ENCODE peak calls at places on chromosomes 13 and 19, in four cellular contexts. X, F, H and C are unnamed samples.

GRCh38 chr19:13953021-13953531 is 767 bp downstream of the DCAF15 start:
- DNase-seq in X (no peak), F (peak; percentile 29), H (no peak), C (no peak)

GRCh38 chr19:4913996-4914735 is 4.9 kb downstream of the UHRF1 start:
- DNase-seq in X (no peak), F (no peak), H (no peak), C (no peak)

GRCh38 chr19:27776020-27776419 is 1436.9 kb downstream of the UQCRFS1 start:
- DNase-seq in X (no peak), F (no peak), H (no peak), C (no peak)

GRCh38 chr19:15185188-15185587 is 15.6 kb downstream of the NOTCH3 start:
- DNase-seq in X (no peak), F (no peak), H (no peak), C (no peak)

GRCh38 chr19:31350693-31351211 is 1.5 kb upstream of the TSHZ3 start:
- DNase-seq in X (no peak), F (no peak), H (peak; percentile 42), C (no peak)

GRCh38 chr13:107866007-107866665 is 349.2 kb downstream of the LIG4 start:
- DNase-seq in X (no peak), F (no peak), H (peak; percentile 30), C (no peak)

GRCh38 chr19:13781547-13781946 is 7.3 kb downstream of the C19orf53 start:
- DNase-seq in X (no peak), F (peak; percentile 79), H (no peak), C (no peak)

GRCh38 chr19:10227215-10227971 is 3.7 kb downstream of the S1PR2 start:
- DNase-seq in X (no peak), F (no peak), H (no peak), C (no peak)

GRCh38 chr13:113804017-113804702 is 45.1 kb downstream of the TMEM255B start:
- DNase-seq in X (no peak), F (no peak), H (no peak), C (no peak)

GRCh38 chr19:9342610-9343304 is 18.8 kb downstream of the ZNF559 start:
- DNase-seq in X (no peak), F (no peak), H (no peak), C (no peak)

GRCh38 chr13:97414392-97414791 is 19.6 kb upstream of the RAP2A start:
- DNase-seq in X (no peak), F (no peak), H (no peak), C (no peak)

GRCh38 chr13:58946274-58946673 is 1217.5 kb downstream of the DIAPH3 start:
- DNase-seq in X (peak; percentile 2), F (no peak), H (no peak), C (no peak)

GRCh38 chr13:106407338-106407737 is 128.1 kb downstream of the EFNB2 start:
- DNase-seq in X (peak; percentile 1), F (no peak), H (no peak), C (no peak)

GRCh38 chr13:35649162-35649561 is 172.7 kb upstream of the MAB21L1 start:
- DNase-seq in X (no peak), F (no peak), H (no peak), C (no peak)

GRCh38 chr19:10718205-10719196 is 622 bp downstream of the DNM2 start:
- DNase-seq in X (peak; percentile 68), F (no peak), H (peak; percentile 28), C (no peak)

GRCh38 chr19:52566121-52566520 is 4.0 kb upstream of the ZNF701 start:
- DNase-seq in X (no peak), F (no peak), H (no peak), C (no peak)

GRCh38 chr19:48813123-48813911 is 2.5 kb upstream of the BCAT2 start:
- DNase-seq in X (no peak), F (no peak), H (no peak), C (no peak)
- TF ChIP-seq CTCF in X (no peak), F (peak; percentile 16), H (peak; percentile 35), C (no peak)

GRCh38 chr19:44664976-44665375 is 6.3 kb upstream of the CEACAM19 start:
- DNase-seq in X (no peak), F (no peak), H (no peak), C (no peak)
- TF ChIP-seq CTCF in X (no peak), F (no peak), H (no peak), C (no peak)

GRCh38 chr13:90089051-90089450 is 1258.4 kb upstream of the MIR17HG start:
- DNase-seq in X (no peak), F (no peak), H (no peak), C (no peak)
- TF ChIP-seq CTCF in X (no peak), F (no peak), H (no peak), C (no peak)

GRCh38 chr13:23159205-23159586 is 21.6 kb upstream of the SGCG start:
- DNase-seq in X (peak; percentile 18), F (no peak), H (peak; percentile 32), C (no peak)

GRCh38 chr13:23160241-23161175 is 20.3 kb upstream of the SGCG start:
- DNase-seq in X (no peak), F (no peak), H (peak; percentile 11), C (no peak)

GRCh38 chr13:23161176-23161825 is 19.5 kb upstream of the SGCG start:
- DNase-seq in X (no peak), F (no peak), H (no peak), C (no peak)

GRCh38 chr13:23159587-23160240 is 21.1 kb upstream of the SGCG start:
- DNase-seq in X (no peak), F (no peak), H (peak; percentile 12), C (no peak)
- TF ChIP-seq CTCF in X (no peak), F (no peak), H (peak; percentile 9), C (no peak)

GRCh38 chr13:39037410-39037879 is 444 bp downstream of the PROSER1 start:
- DNase-seq in X (no peak), F (no peak), H (peak; percentile 77), C (no peak)
- TF ChIP-seq CTCF in X (no peak), F (no peak), H (peak; percentile 10), C (no peak)